ENCODE peak calls at places on chromosomes 7 and 10, in nine cellular contexts. One of them, this sample, is unnamed.

GRCh38 chr7:20083781-20084180 is 133.4 kb downstream of the MACC1 start:
- DNase-seq in uterus: peak
- DNase-seq in ovary: no peak
- DNase-seq in right lobe of liver: no peak
- DNase-seq in esophagus squamous epithelium: no peak
- DNase-seq in suprapubic skin: peak
- DNase-seq in H1: no peak
- DNase-seq in IMR-90: peak
- DNase-seq in HCT116: no peak
- DNase-seq in this sample: no peak

GRCh38 chr10:132133449-132134291 is 53.1 kb upstream of the DPYSL4 start:
- DNase-seq in uterus: no peak
- DNase-seq in ovary: peak
- DNase-seq in right lobe of liver: peak
- DNase-seq in esophagus squamous epithelium: no peak
- DNase-seq in suprapubic skin: peak
- DNase-seq in H1: no peak
- DNase-seq in IMR-90: no peak
- DNase-seq in HCT116: no peak
- DNase-seq in this sample: no peak

GRCh38 chr10:36232935-36233334 is 590.8 kb upstream of the FZD8 start:
- DNase-seq in uterus: no peak
- DNase-seq in ovary: no peak
- DNase-seq in right lobe of liver: no peak
- DNase-seq in esophagus squamous epithelium: no peak
- DNase-seq in suprapubic skin: no peak
- DNase-seq in H1: no peak
- DNase-seq in IMR-90: no peak
- DNase-seq in HCT116: no peak
- DNase-seq in this sample: no peak

GRCh38 chr10:21526952-21527633 is 1.6 kb upstream of the SKIDA1 start:
- DNase-seq in uterus: peak
- DNase-seq in ovary: peak
- DNase-seq in right lobe of liver: peak
- DNase-seq in esophagus squamous epithelium: no peak
- DNase-seq in suprapubic skin: peak
- DNase-seq in H1: no peak
- DNase-seq in IMR-90: peak
- DNase-seq in HCT116: no peak
- DNase-seq in this sample: no peak

GRCh38 chr7:159143780-159144755 is 599 bp downstream of the VIPR2 start:
- DNase-seq in uterus: no peak
- DNase-seq in ovary: peak
- DNase-seq in right lobe of liver: peak
- DNase-seq in esophagus squamous epithelium: no peak
- DNase-seq in suprapubic skin: no peak
- DNase-seq in H1: no peak
- DNase-seq in IMR-90: no peak
- DNase-seq in HCT116: no peak
- DNase-seq in this sample: no peak

GRCh38 chr7:105951597-105951996 is 11.5 kb upstream of the CDHR3 start:
- DNase-seq in uterus: no peak
- DNase-seq in ovary: no peak
- DNase-seq in right lobe of liver: no peak
- DNase-seq in esophagus squamous epithelium: no peak
- DNase-seq in suprapubic skin: no peak
- DNase-seq in H1: no peak
- DNase-seq in IMR-90: no peak
- DNase-seq in HCT116: no peak
- DNase-seq in this sample: no peak

GRCh38 chr10:123766761-123767160 is 100.6 kb downstream of the GPR26 start:
- DNase-seq in uterus: no peak
- DNase-seq in ovary: no peak
- DNase-seq in right lobe of liver: no peak
- DNase-seq in esophagus squamous epithelium: no peak
- DNase-seq in suprapubic skin: no peak
- DNase-seq in H1: no peak
- DNase-seq in IMR-90: no peak
- DNase-seq in HCT116: no peak
- DNase-seq in this sample: no peak

GRCh38 chr10:132448248-132448731 is 51.3 kb downstream of the PWWP2B start:
- DNase-seq in uterus: peak
- DNase-seq in ovary: no peak
- DNase-seq in right lobe of liver: peak
- DNase-seq in esophagus squamous epithelium: no peak
- DNase-seq in suprapubic skin: no peak
- DNase-seq in H1: no peak
- DNase-seq in IMR-90: no peak
- DNase-seq in HCT116: peak
- DNase-seq in this sample: peak

GRCh38 chr10:118383699-118384098 is 41.6 kb upstream of the FAM204A start:
- DNase-seq in uterus: no peak
- DNase-seq in ovary: no peak
- DNase-seq in right lobe of liver: no peak
- DNase-seq in esophagus squamous epithelium: no peak
- DNase-seq in suprapubic skin: no peak
- DNase-seq in H1: no peak
- DNase-seq in IMR-90: no peak
- DNase-seq in HCT116: no peak
- DNase-seq in this sample: no peak

GRCh38 chr10:30114871-30115270 is 55.5 kb upstream of the JCAD start:
- DNase-seq in uterus: peak
- DNase-seq in ovary: no peak
- DNase-seq in right lobe of liver: no peak
- DNase-seq in esophagus squamous epithelium: no peak
- DNase-seq in suprapubic skin: no peak
- DNase-seq in H1: no peak
- DNase-seq in IMR-90: peak
- DNase-seq in HCT116: no peak
- DNase-seq in this sample: no peak

GRCh38 chr7:133601607-133602006 is 348.7 kb downstream of the EXOC4 start:
- DNase-seq in uterus: no peak
- DNase-seq in ovary: no peak
- DNase-seq in right lobe of liver: no peak
- DNase-seq in esophagus squamous epithelium: no peak
- DNase-seq in suprapubic skin: no peak
- DNase-seq in H1: no peak
- DNase-seq in IMR-90: no peak
- DNase-seq in HCT116: no peak
- DNase-seq in this sample: no peak

GRCh38 chr10:94314913-94315545 is 47.7 kb downstream of the NOC3L start:
- DNase-seq in uterus: no peak
- DNase-seq in ovary: no peak
- DNase-seq in right lobe of liver: no peak
- DNase-seq in esophagus squamous epithelium: no peak
- DNase-seq in suprapubic skin: no peak
- DNase-seq in H1: no peak
- DNase-seq in IMR-90: peak
- DNase-seq in HCT116: no peak
- DNase-seq in this sample: no peak

GRCh38 chr10:77455538-77455937 is 182.1 kb downstream of the KCNMA1 start:
- DNase-seq in uterus: no peak
- DNase-seq in ovary: no peak
- DNase-seq in right lobe of liver: no peak
- DNase-seq in esophagus squamous epithelium: no peak
- DNase-seq in suprapubic skin: no peak
- DNase-seq in H1: no peak
- DNase-seq in IMR-90: peak
- DNase-seq in HCT116: no peak
- DNase-seq in this sample: no peak

GRCh38 chr10:114017266-114017665 is 26.4 kb upstream of the ADRB1 start:
- DNase-seq in uterus: no peak
- DNase-seq in ovary: no peak
- DNase-seq in right lobe of liver: no peak
- DNase-seq in esophagus squamous epithelium: no peak
- DNase-seq in suprapubic skin: no peak
- DNase-seq in H1: no peak
- DNase-seq in IMR-90: no peak
- DNase-seq in HCT116: no peak
- DNase-seq in this sample: no peak

GRCh38 chr7:149310113-149310836 is 48.3 kb downstream of the ZNF783 start:
- DNase-seq in uterus: no peak
- DNase-seq in ovary: no peak
- DNase-seq in right lobe of liver: no peak
- DNase-seq in esophagus squamous epithelium: no peak
- DNase-seq in suprapubic skin: no peak
- DNase-seq in H1: no peak
- DNase-seq in IMR-90: peak
- DNase-seq in HCT116: peak
- DNase-seq in this sample: no peak

GRCh38 chr10:60998932-60999331 is 54.9 kb upstream of the RHOBTB1 start:
- DNase-seq in uterus: no peak
- DNase-seq in ovary: no peak
- DNase-seq in right lobe of liver: no peak
- DNase-seq in esophagus squamous epithelium: no peak
- DNase-seq in suprapubic skin: no peak
- DNase-seq in H1: no peak
- DNase-seq in IMR-90: no peak
- DNase-seq in HCT116: no peak
- DNase-seq in this sample: no peak

GRCh38 chr10:113410618-113411017 is 142.2 kb upstream of the HABP2 start:
- DNase-seq in uterus: no peak
- DNase-seq in ovary: no peak
- DNase-seq in right lobe of liver: no peak
- DNase-seq in esophagus squamous epithelium: no peak
- DNase-seq in suprapubic skin: no peak
- DNase-seq in H1: no peak
- DNase-seq in IMR-90: no peak
- DNase-seq in HCT116: no peak
- DNase-seq in this sample: no peak

GRCh38 chr10:58291538-58292174 is 22.7 kb downstream of the CISD1 start:
- DNase-seq in uterus: no peak
- DNase-seq in ovary: no peak
- DNase-seq in right lobe of liver: no peak
- DNase-seq in esophagus squamous epithelium: no peak
- DNase-seq in suprapubic skin: no peak
- DNase-seq in H1: no peak
- DNase-seq in IMR-90: peak
- DNase-seq in HCT116: peak
- DNase-seq in this sample: no peak

GRCh38 chr10:87094373-87095240 is at the start of the genes GLUD1 and SHLD2:
- DNase-seq in uterus: peak
- DNase-seq in ovary: peak
- DNase-seq in right lobe of liver: peak
- DNase-seq in esophagus squamous epithelium: peak
- DNase-seq in suprapubic skin: peak
- DNase-seq in H1: peak
- DNase-seq in IMR-90: peak
- DNase-seq in HCT116: peak
- DNase-seq in this sample: peak
- TF ChIP-seq CTCF in uterus: peak
- TF ChIP-seq CTCF in ovary: no peak
- TF ChIP-seq CTCF in right lobe of liver: no peak
- TF ChIP-seq CTCF in esophagus squamous epithelium: no peak
- TF ChIP-seq CTCF in suprapubic skin: no peak
- TF ChIP-seq CTCF in H1: no peak
- TF ChIP-seq CTCF in IMR-90: peak
- TF ChIP-seq CTCF in HCT116: no peak
- TF ChIP-seq CTCF in this sample: no peak

GRCh38 chr10:70234668-70235447 is 1.6 kb upstream of the PPA1 start:
- DNase-seq in uterus: peak
- DNase-seq in ovary: peak
- DNase-seq in right lobe of liver: no peak
- DNase-seq in esophagus squamous epithelium: no peak
- DNase-seq in suprapubic skin: peak
- DNase-seq in H1: no peak
- DNase-seq in IMR-90: peak
- DNase-seq in HCT116: no peak
- DNase-seq in this sample: no peak

GRCh38 chr10:70232155-70232858 is 922 bp downstream of the PPA1 start:
- DNase-seq in uterus: peak
- DNase-seq in ovary: peak
- DNase-seq in right lobe of liver: peak
- DNase-seq in esophagus squamous epithelium: no peak
- DNase-seq in suprapubic skin: no peak
- DNase-seq in H1: no peak
- DNase-seq in IMR-90: peak
- DNase-seq in HCT116: no peak
- DNase-seq in this sample: no peak

GRCh38 chr10:70232859-70233108 is 445 bp downstream of the PPA1 start:
- DNase-seq in uterus: no peak
- DNase-seq in ovary: no peak
- DNase-seq in right lobe of liver: no peak
- DNase-seq in esophagus squamous epithelium: no peak
- DNase-seq in suprapubic skin: no peak
- DNase-seq in H1: no peak
- DNase-seq in IMR-90: no peak
- DNase-seq in HCT116: no peak
- DNase-seq in this sample: no peak

GRCh38 chr10:70233939-70234300 is 691 bp upstream of the PPA1 start:
- DNase-seq in uterus: no peak
- DNase-seq in ovary: no peak
- DNase-seq in right lobe of liver: no peak
- DNase-seq in esophagus squamous epithelium: no peak
- DNase-seq in suprapubic skin: no peak
- DNase-seq in H1: no peak
- DNase-seq in IMR-90: no peak
- DNase-seq in HCT116: no peak
- DNase-seq in this sample: no peak

GRCh38 chr10:70233109-70233938 is at the start of gene PPA1:
- DNase-seq in uterus: peak
- DNase-seq in ovary: peak
- DNase-seq in right lobe of liver: peak
- DNase-seq in esophagus squamous epithelium: peak
- DNase-seq in suprapubic skin: peak
- DNase-seq in H1: peak
- DNase-seq in IMR-90: peak
- DNase-seq in HCT116: peak
- DNase-seq in this sample: peak
- TF ChIP-seq POLR2A in uterus: peak
- TF ChIP-seq POLR2A in ovary: peak
- TF ChIP-seq POLR2A in right lobe of liver: peak
- TF ChIP-seq POLR2A in esophagus squamous epithelium: peak
- TF ChIP-seq POLR2A in suprapubic skin: peak
- TF ChIP-seq POLR2A in H1: peak
- TF ChIP-seq POLR2A in IMR-90: peak
- TF ChIP-seq POLR2A in HCT116: peak
- TF ChIP-seq POLR2A in this sample: peak

GRCh38 chr7:139745330-139746143 is 32.3 kb downstream of the HIPK2 start:
- DNase-seq in uterus: no peak
- DNase-seq in ovary: no peak
- DNase-seq in right lobe of liver: peak
- DNase-seq in esophagus squamous epithelium: no peak
- DNase-seq in suprapubic skin: no peak
- DNase-seq in H1: no peak
- DNase-seq in IMR-90: no peak
- DNase-seq in HCT116: no peak
- DNase-seq in this sample: no peak
- H3K27ac ChIP-seq in uterus: peak
- H3K27ac ChIP-seq in ovary: no peak
- H3K27ac ChIP-seq in right lobe of liver: peak
- H3K27ac ChIP-seq in esophagus squamous epithelium: no peak
- H3K27ac ChIP-seq in suprapubic skin: no peak
- H3K27ac ChIP-seq in H1: no peak
- H3K27ac ChIP-seq in IMR-90: no peak
- H3K27ac ChIP-seq in HCT116: no peak
- H3K27ac ChIP-seq in this sample: peak

DNA sequence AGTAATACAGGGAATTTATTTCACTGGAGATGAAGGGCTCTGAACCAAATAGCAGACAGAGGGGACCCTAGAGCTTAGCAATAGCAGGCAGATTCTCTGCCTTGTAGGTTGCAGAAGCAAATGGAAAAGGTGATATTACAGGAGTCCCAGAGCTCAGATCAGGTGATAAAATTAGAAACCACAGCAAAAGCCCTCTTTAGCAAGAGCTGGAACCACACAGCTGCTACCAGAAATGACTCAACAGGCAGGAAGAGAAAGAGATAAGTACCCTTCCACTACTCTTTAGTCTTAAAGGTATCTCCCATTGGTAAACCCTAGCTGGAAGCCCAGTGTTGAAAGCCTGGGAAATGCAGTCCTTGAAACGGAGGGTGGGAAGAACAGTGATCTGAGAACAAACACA is 535.6 kb upstream of the GHITM start:
- DNase-seq in uterus: no peak
- DNase-seq in ovary: no peak
- DNase-seq in right lobe of liver: no peak
- DNase-seq in esophagus squamous epithelium: no peak
- DNase-seq in suprapubic skin: no peak
- DNase-seq in H1: no peak
- DNase-seq in IMR-90: no peak
- DNase-seq in HCT116: no peak
- DNase-seq in this sample: no peak
- TF ChIP-seq CTCF in uterus: no peak
- TF ChIP-seq CTCF in ovary: no peak
- TF ChIP-seq CTCF in right lobe of liver: no peak
- TF ChIP-seq CTCF in esophagus squamous epithelium: no peak
- TF ChIP-seq CTCF in suprapubic skin: no peak
- TF ChIP-seq CTCF in H1: no peak
- TF ChIP-seq CTCF in IMR-90: no peak
- TF ChIP-seq CTCF in HCT116: no peak
- TF ChIP-seq CTCF in this sample: no peak

This sample was measured in gastrocnemius medialis.